ENCODE peak calls at places on chromosomes 2 and 18, in ten cellular contexts. One of them, this sample, is unnamed.

GRCh38 chr18:55300469-55301195 is 287.4 kb downstream of the TCF4 start:
- DNase-seq in astrocyte of the spinal cord: peak
- DNase-seq in WERI-Rb-1: no peak
- DNase-seq in fibroblast of the aortic adventitia: peak
- DNase-seq in lung: no peak
- DNase-seq in HCT116: no peak
- DNase-seq in AG10803: peak
- DNase-seq in activated CD8-positive, alpha-beta T cell treated with anti-CD3 and anti-CD28 coated beads for 36 hours: no peak
- DNase-seq in upper lobe of right lung: no peak
- DNase-seq in K562: peak
- DNase-seq in this sample: no peak

GRCh38 chr2:240930631-240931318 is 24.6 kb downstream of the CROCC2 start:
- DNase-seq in astrocyte of the spinal cord: no peak
- DNase-seq in WERI-Rb-1: peak
- DNase-seq in fibroblast of the aortic adventitia: no peak
- DNase-seq in lung: no peak
- DNase-seq in HCT116: no peak
- DNase-seq in AG10803: no peak
- DNase-seq in activated CD8-positive, alpha-beta T cell treated with anti-CD3 and anti-CD28 coated beads for 36 hours: no peak
- DNase-seq in upper lobe of right lung: peak
- DNase-seq in K562: no peak
- DNase-seq in this sample: no peak

GRCh38 chr2:161166538-161167409 is 6.5 kb downstream of the TANK start:
- DNase-seq in astrocyte of the spinal cord: peak
- DNase-seq in WERI-Rb-1: no peak
- DNase-seq in fibroblast of the aortic adventitia: no peak
- DNase-seq in lung: no peak
- DNase-seq in HCT116: peak
- DNase-seq in AG10803: peak
- DNase-seq in activated CD8-positive, alpha-beta T cell treated with anti-CD3 and anti-CD28 coated beads for 36 hours: peak
- DNase-seq in upper lobe of right lung: no peak
- DNase-seq in K562: no peak
- DNase-seq in this sample: no peak

GRCh38 chr2:96093528-96093927 is 22.8 kb downstream of the ADRA2B start:
- DNase-seq in astrocyte of the spinal cord: no peak
- DNase-seq in WERI-Rb-1: no peak
- DNase-seq in fibroblast of the aortic adventitia: no peak
- DNase-seq in lung: no peak
- DNase-seq in HCT116: no peak
- DNase-seq in AG10803: no peak
- DNase-seq in activated CD8-positive, alpha-beta T cell treated with anti-CD3 and anti-CD28 coated beads for 36 hours: no peak
- DNase-seq in upper lobe of right lung: no peak
- DNase-seq in K562: no peak
- DNase-seq in this sample: no peak

GRCh38 chr2:8461341-8461740 is 220.5 kb upstream of the ID2 start:
- DNase-seq in astrocyte of the spinal cord: no peak
- DNase-seq in WERI-Rb-1: no peak
- DNase-seq in fibroblast of the aortic adventitia: no peak
- DNase-seq in lung: no peak
- DNase-seq in HCT116: no peak
- DNase-seq in AG10803: no peak
- DNase-seq in activated CD8-positive, alpha-beta T cell treated with anti-CD3 and anti-CD28 coated beads for 36 hours: no peak
- DNase-seq in upper lobe of right lung: no peak
- DNase-seq in K562: no peak
- DNase-seq in this sample: no peak

GRCh38 chr2:174951746-174952145 is 53.4 kb downstream of the CHN1 start:
- DNase-seq in astrocyte of the spinal cord: peak
- DNase-seq in WERI-Rb-1: no peak
- DNase-seq in fibroblast of the aortic adventitia: peak
- DNase-seq in lung: no peak
- DNase-seq in HCT116: no peak
- DNase-seq in AG10803: peak
- DNase-seq in activated CD8-positive, alpha-beta T cell treated with anti-CD3 and anti-CD28 coated beads for 36 hours: no peak
- DNase-seq in upper lobe of right lung: no peak
- DNase-seq in K562: no peak
- DNase-seq in this sample: no peak

GRCh38 chr18:4096501-4096900 is 358.6 kb downstream of the DLGAP1 start:
- DNase-seq in astrocyte of the spinal cord: peak
- DNase-seq in WERI-Rb-1: no peak
- DNase-seq in fibroblast of the aortic adventitia: peak
- DNase-seq in lung: no peak
- DNase-seq in HCT116: no peak
- DNase-seq in AG10803: peak
- DNase-seq in activated CD8-positive, alpha-beta T cell treated with anti-CD3 and anti-CD28 coated beads for 36 hours: no peak
- DNase-seq in upper lobe of right lung: no peak
- DNase-seq in K562: no peak
- DNase-seq in this sample: no peak

GRCh38 chr2:160375037-160375436 is 118.6 kb downstream of the RBMS1 start:
- DNase-seq in astrocyte of the spinal cord: peak
- DNase-seq in WERI-Rb-1: no peak
- DNase-seq in fibroblast of the aortic adventitia: peak
- DNase-seq in lung: no peak
- DNase-seq in HCT116: no peak
- DNase-seq in AG10803: peak
- DNase-seq in activated CD8-positive, alpha-beta T cell treated with anti-CD3 and anti-CD28 coated beads for 36 hours: no peak
- DNase-seq in upper lobe of right lung: no peak
- DNase-seq in K562: no peak
- DNase-seq in this sample: no peak

GRCh38 chr2:121527009-121527682 is 3.5 kb upstream of the RNU4ATAC start:
- DNase-seq in astrocyte of the spinal cord: no peak
- DNase-seq in WERI-Rb-1: no peak
- DNase-seq in fibroblast of the aortic adventitia: peak
- DNase-seq in lung: no peak
- DNase-seq in HCT116: no peak
- DNase-seq in AG10803: no peak
- DNase-seq in activated CD8-positive, alpha-beta T cell treated with anti-CD3 and anti-CD28 coated beads for 36 hours: peak
- DNase-seq in upper lobe of right lung: no peak
- DNase-seq in K562: no peak
- DNase-seq in this sample: no peak

GRCh38 chr18:75538727-75539126 is 111.2 kb upstream of the SMIM21 start:
- DNase-seq in astrocyte of the spinal cord: peak
- DNase-seq in WERI-Rb-1: no peak
- DNase-seq in fibroblast of the aortic adventitia: peak
- DNase-seq in lung: peak
- DNase-seq in HCT116: no peak
- DNase-seq in AG10803: peak
- DNase-seq in activated CD8-positive, alpha-beta T cell treated with anti-CD3 and anti-CD28 coated beads for 36 hours: no peak
- DNase-seq in upper lobe of right lung: no peak
- DNase-seq in K562: no peak
- DNase-seq in this sample: no peak

GRCh38 chr2:23756593-23757292 is 170.2 kb downstream of the ATAD2B start:
- DNase-seq in astrocyte of the spinal cord: no peak
- DNase-seq in WERI-Rb-1: peak
- DNase-seq in fibroblast of the aortic adventitia: no peak
- DNase-seq in lung: no peak
- DNase-seq in HCT116: no peak
- DNase-seq in AG10803: no peak
- DNase-seq in activated CD8-positive, alpha-beta T cell treated with anti-CD3 and anti-CD28 coated beads for 36 hours: no peak
- DNase-seq in upper lobe of right lung: no peak
- DNase-seq in K562: no peak
- DNase-seq in this sample: no peak

GRCh38 chr2:121351521-121352318 is 66.7 kb upstream of the TFCP2L1 start:
- DNase-seq in astrocyte of the spinal cord: no peak
- DNase-seq in WERI-Rb-1: peak
- DNase-seq in fibroblast of the aortic adventitia: no peak
- DNase-seq in lung: no peak
- DNase-seq in HCT116: no peak
- DNase-seq in AG10803: no peak
- DNase-seq in activated CD8-positive, alpha-beta T cell treated with anti-CD3 and anti-CD28 coated beads for 36 hours: no peak
- DNase-seq in upper lobe of right lung: no peak
- DNase-seq in K562: no peak
- DNase-seq in this sample: peak

GRCh38 chr2:27723372-27724144 is 48.0 kb upstream of the MRPL33 start:
- DNase-seq in astrocyte of the spinal cord: peak
- DNase-seq in WERI-Rb-1: peak
- DNase-seq in fibroblast of the aortic adventitia: peak
- DNase-seq in lung: peak
- DNase-seq in HCT116: peak
- DNase-seq in AG10803: peak
- DNase-seq in activated CD8-positive, alpha-beta T cell treated with anti-CD3 and anti-CD28 coated beads for 36 hours: peak
- DNase-seq in upper lobe of right lung: peak
- DNase-seq in K562: peak
- DNase-seq in this sample: peak

DNA sequence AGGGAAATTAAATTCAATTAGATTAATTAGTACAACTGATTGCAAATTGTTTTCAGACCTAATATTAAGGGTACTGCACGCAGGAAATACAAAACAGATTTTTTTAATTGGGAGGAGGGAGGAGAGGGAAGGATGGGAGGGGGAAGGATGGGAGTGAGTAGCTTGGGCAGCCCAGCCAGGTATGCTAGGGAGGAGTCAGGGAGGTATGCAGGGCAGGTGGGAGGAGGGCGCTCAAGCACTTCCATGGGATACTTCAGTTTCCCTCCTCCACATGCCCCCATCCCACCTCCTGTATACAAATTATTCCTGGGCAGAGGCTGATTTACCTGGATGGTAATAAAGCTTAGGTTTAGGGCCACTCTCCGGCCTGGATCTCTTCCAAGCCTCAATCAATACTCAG is 76.6 kb upstream of the CAPN13 start:
- DNase-seq in astrocyte of the spinal cord: no peak
- DNase-seq in WERI-Rb-1: no peak
- DNase-seq in fibroblast of the aortic adventitia: no peak
- DNase-seq in lung: no peak
- DNase-seq in HCT116: no peak
- DNase-seq in AG10803: no peak
- DNase-seq in activated CD8-positive, alpha-beta T cell treated with anti-CD3 and anti-CD28 coated beads for 36 hours: no peak
- DNase-seq in upper lobe of right lung: no peak
- DNase-seq in K562: no peak
- DNase-seq in this sample: no peak
- TF ChIP-seq CTCF in astrocyte of the spinal cord: no peak
- TF ChIP-seq CTCF in WERI-Rb-1: no peak
- TF ChIP-seq CTCF in fibroblast of the aortic adventitia: no peak
- TF ChIP-seq CTCF in lung: no peak
- TF ChIP-seq CTCF in HCT116: no peak
- TF ChIP-seq CTCF in AG10803: no peak
- TF ChIP-seq CTCF in activated CD8-positive, alpha-beta T cell treated with anti-CD3 and anti-CD28 coated beads for 36 hours: no peak
- TF ChIP-seq CTCF in upper lobe of right lung: no peak
- TF ChIP-seq CTCF in K562: no peak
- TF ChIP-seq CTCF in this sample: no peak

GRCh38 chr2:141475801-141476200 is 655.0 kb downstream of the LRP1B start:
- DNase-seq in astrocyte of the spinal cord: no peak
- DNase-seq in WERI-Rb-1: no peak
- DNase-seq in fibroblast of the aortic adventitia: no peak
- DNase-seq in lung: no peak
- DNase-seq in HCT116: no peak
- DNase-seq in AG10803: no peak
- DNase-seq in activated CD8-positive, alpha-beta T cell treated with anti-CD3 and anti-CD28 coated beads for 36 hours: no peak
- DNase-seq in upper lobe of right lung: no peak
- DNase-seq in K562: no peak
- DNase-seq in this sample: no peak
- TF ChIP-seq CTCF in astrocyte of the spinal cord: no peak
- TF ChIP-seq CTCF in WERI-Rb-1: no peak
- TF ChIP-seq CTCF in fibroblast of the aortic adventitia: no peak
- TF ChIP-seq CTCF in lung: no peak
- TF ChIP-seq CTCF in HCT116: no peak
- TF ChIP-seq CTCF in AG10803: no peak
- TF ChIP-seq CTCF in activated CD8-positive, alpha-beta T cell treated with anti-CD3 and anti-CD28 coated beads for 36 hours: no peak
- TF ChIP-seq CTCF in upper lobe of right lung: no peak
- TF ChIP-seq CTCF in K562: no peak
- TF ChIP-seq CTCF in this sample: no peak

DNA sequence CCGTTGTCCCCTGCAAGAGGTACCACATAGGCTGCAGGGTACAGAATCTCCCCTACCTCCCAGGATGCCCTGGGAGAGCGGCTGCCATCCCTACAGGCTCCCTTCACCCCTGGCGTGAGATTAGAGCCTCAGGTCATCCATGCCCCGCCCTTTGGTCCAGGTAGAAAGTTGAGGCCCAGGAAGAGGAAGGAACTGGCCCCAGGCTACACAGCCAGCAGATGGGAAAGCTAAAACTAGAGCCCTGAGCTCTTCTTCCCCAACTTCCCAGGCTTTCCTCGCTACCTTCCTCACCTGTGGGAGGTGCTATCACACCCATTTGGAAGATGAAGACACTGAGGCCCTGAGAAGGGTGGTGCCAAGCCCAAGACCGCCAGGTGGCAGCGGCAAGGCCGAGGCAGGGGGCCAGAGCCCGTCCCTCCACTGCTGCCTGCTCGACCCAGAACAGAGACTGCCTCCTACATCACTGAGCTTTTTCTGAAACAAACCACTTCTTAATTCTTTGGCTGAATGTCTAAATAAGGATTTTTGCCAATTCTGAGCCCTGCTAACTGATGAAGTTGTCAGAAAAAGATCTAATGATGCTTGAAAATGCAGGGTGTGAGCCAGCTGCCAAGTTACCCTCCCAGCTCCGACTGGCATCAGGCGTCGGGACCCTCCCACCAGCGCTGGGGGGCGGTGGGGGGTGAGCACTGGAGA is 25.7 kb downstream of the CIB4 start:
- DNase-seq in astrocyte of the spinal cord: no peak
- DNase-seq in WERI-Rb-1: no peak
- DNase-seq in fibroblast of the aortic adventitia: peak
- DNase-seq in lung: no peak
- DNase-seq in HCT116: peak
- DNase-seq in AG10803: no peak
- DNase-seq in activated CD8-positive, alpha-beta T cell treated with anti-CD3 and anti-CD28 coated beads for 36 hours: no peak
- DNase-seq in upper lobe of right lung: peak
- DNase-seq in K562: peak
- DNase-seq in this sample: no peak
- TF ChIP-seq CTCF in astrocyte of the spinal cord: no peak
- TF ChIP-seq CTCF in WERI-Rb-1: peak
- TF ChIP-seq CTCF in fibroblast of the aortic adventitia: peak
- TF ChIP-seq CTCF in lung: no peak
- TF ChIP-seq CTCF in HCT116: peak
- TF ChIP-seq CTCF in AG10803: peak
- TF ChIP-seq CTCF in activated CD8-positive, alpha-beta T cell treated with anti-CD3 and anti-CD28 coated beads for 36 hours: no peak
- TF ChIP-seq CTCF in upper lobe of right lung: no peak
- TF ChIP-seq CTCF in K562: peak
- TF ChIP-seq CTCF in this sample: no peak

GRCh38 chr2:40255118-40255517 is 196.8 kb downstream of the SLC8A1 start:
- DNase-seq in astrocyte of the spinal cord: no peak
- DNase-seq in WERI-Rb-1: no peak
- DNase-seq in fibroblast of the aortic adventitia: no peak
- DNase-seq in lung: no peak
- DNase-seq in HCT116: no peak
- DNase-seq in AG10803: no peak
- DNase-seq in activated CD8-positive, alpha-beta T cell treated with anti-CD3 and anti-CD28 coated beads for 36 hours: no peak
- DNase-seq in upper lobe of right lung: no peak
- DNase-seq in K562: no peak
- DNase-seq in this sample: no peak

GRCh38 chr2:40259900-40260299 is 192.0 kb downstream of the SLC8A1 start:
- DNase-seq in astrocyte of the spinal cord: no peak
- DNase-seq in WERI-Rb-1: no peak
- DNase-seq in fibroblast of the aortic adventitia: no peak
- DNase-seq in lung: no peak
- DNase-seq in HCT116: no peak
- DNase-seq in AG10803: no peak
- DNase-seq in activated CD8-positive, alpha-beta T cell treated with anti-CD3 and anti-CD28 coated beads for 36 hours: no peak
- DNase-seq in upper lobe of right lung: no peak
- DNase-seq in K562: no peak
- DNase-seq in this sample: no peak

GRCh38 chr2:40256008-40256407 is 195.9 kb downstream of the SLC8A1 start:
- DNase-seq in astrocyte of the spinal cord: no peak
- DNase-seq in WERI-Rb-1: no peak
- DNase-seq in fibroblast of the aortic adventitia: no peak
- DNase-seq in lung: no peak
- DNase-seq in HCT116: no peak
- DNase-seq in AG10803: no peak
- DNase-seq in activated CD8-positive, alpha-beta T cell treated with anti-CD3 and anti-CD28 coated beads for 36 hours: no peak
- DNase-seq in upper lobe of right lung: no peak
- DNase-seq in K562: no peak
- DNase-seq in this sample: no peak

GRCh38 chr2:40257812-40258457 is 194.0 kb downstream of the SLC8A1 start:
- DNase-seq in astrocyte of the spinal cord: no peak
- DNase-seq in WERI-Rb-1: no peak
- DNase-seq in fibroblast of the aortic adventitia: no peak
- DNase-seq in lung: no peak
- DNase-seq in HCT116: no peak
- DNase-seq in AG10803: no peak
- DNase-seq in activated CD8-positive, alpha-beta T cell treated with anti-CD3 and anti-CD28 coated beads for 36 hours: no peak
- DNase-seq in upper lobe of right lung: no peak
- DNase-seq in K562: no peak
- DNase-seq in this sample: no peak

GRCh38 chr2:40256649-40257048 is 195.2 kb downstream of the SLC8A1 start:
- DNase-seq in astrocyte of the spinal cord: no peak
- DNase-seq in WERI-Rb-1: peak
- DNase-seq in fibroblast of the aortic adventitia: no peak
- DNase-seq in lung: no peak
- DNase-seq in HCT116: no peak
- DNase-seq in AG10803: no peak
- DNase-seq in activated CD8-positive, alpha-beta T cell treated with anti-CD3 and anti-CD28 coated beads for 36 hours: no peak
- DNase-seq in upper lobe of right lung: no peak
- DNase-seq in K562: no peak
- DNase-seq in this sample: no peak
- TF ChIP-seq CTCF in astrocyte of the spinal cord: peak
- TF ChIP-seq CTCF in WERI-Rb-1: peak
- TF ChIP-seq CTCF in fibroblast of the aortic adventitia: peak
- TF ChIP-seq CTCF in lung: no peak
- TF ChIP-seq CTCF in HCT116: peak
- TF ChIP-seq CTCF in AG10803: peak
- TF ChIP-seq CTCF in activated CD8-positive, alpha-beta T cell treated with anti-CD3 and anti-CD28 coated beads for 36 hours: no peak
- TF ChIP-seq CTCF in upper lobe of right lung: no peak
- TF ChIP-seq CTCF in K562: no peak
- TF ChIP-seq CTCF in this sample: no peak

This sample was measured in D721Med.